ENCODE peak calls at places on chromosomes 6 and 20, in four cellular contexts. K is CD8-positive, alpha-beta memory T cell; U is prostate gland; W is right cardiac atrium. N is an unnamed sample.
A peak's percentile ranks its signal among the peaks of the same experiment; 100 is the strongest.

GRCh38 chr20:32562495-32562911 is 22.6 kb downstream of the NOL4L start:
- DNase-seq in U (no peak), W (no peak), K (no peak), N (no peak)

GRCh38 chr6:98834060-98835031 is at the start of gene POU3F2:
- DNase-seq in U (peak; percentile 43), K (peak; percentile 48), W (peak; percentile 79), N (peak; percentile 94)

GRCh38 chr6:127303917-127304316 is 37.3 kb downstream of the RNF146 start:
- DNase-seq in K (no peak), U (no peak), W (no peak), N (no peak)

GRCh38 chr6:45265246-45265645 is 62.9 kb upstream of the RUNX2 start:
- DNase-seq in K (no peak), W (no peak), U (no peak), N (no peak)

GRCh38 chr6:10855233-10855632 is 16.9 kb upstream of the MAK start:
- DNase-seq in W (no peak), K (no peak), U (no peak), N (peak; percentile 84)

GRCh38 chr20:63553251-63553932 is 567 bp upstream of the FNDC11 start:
- DNase-seq in W (peak; percentile 96), U (peak; percentile 81), K (peak; percentile 93), N (peak; percentile 75)

GRCh38 chr20:49288784-49289696 is 11.2 kb upstream of the ZNFX1 start:
- DNase-seq in U (peak; percentile 86), K (no peak), W (no peak), N (no peak)

GRCh38 chr20:38181207-38181693 is 16.2 kb upstream of the TGM2 start:
- DNase-seq in K (no peak), W (no peak), U (no peak), N (peak; percentile 96)

GRCh38 chr6:3379482-3380060 is 77.3 kb downstream of the SLC22A23 start:
- DNase-seq in W (no peak), K (no peak), U (no peak), N (no peak)

GRCh38 chr20:52859156-52859887 is 112.8 kb upstream of the TSHZ2 start:
- DNase-seq in W (no peak), U (no peak), K (no peak), N (peak; percentile 6)

GRCh38 chr20:32638848-32639247 is 34.9 kb downstream of the C20orf203 start:
- DNase-seq in W (peak; percentile 68), U (no peak), K (no peak), N (no peak)

GRCh38 chr6:127119361-127120108 is 1.1 kb downstream of the RSPO3 start:
- DNase-seq in U (no peak), W (peak; percentile 48), K (no peak), N (no peak)

GRCh38 chr6:129292836-129293235 is 409.9 kb downstream of the LAMA2 start:
- DNase-seq in K (no peak), U (no peak), W (no peak), N (no peak)
- H3K4me1 ChIP-seq in K (no peaks in the 10 kb centered on the region), U (no peaks in the 10 kb centered on the region), W (no peaks in the 10 kb centered on the region), N (no peaks in the 10 kb centered on the region)

GRCh38 chr6:303948-304558 is 11.8 kb downstream of the DUSP22 start:
- DNase-seq in W (no peak), U (no peak), K (no peak), N (no peak)

GRCh38 chr6:301929-302705 is 9.8 kb downstream of the DUSP22 start:
- DNase-seq in W (no peak), U (no peak), K (no peak), N (no peak)

GRCh38 chr6:302760-303159 is 10.5 kb downstream of the DUSP22 start:
- DNase-seq in K (no peak), U (no peak), W (no peak), N (no peak)

GRCh38 chr6:304833-305370 is 12.6 kb downstream of the DUSP22 start:
- DNase-seq in K (no peak), W (no peak), U (no peak), N (no peak)

DNA sequence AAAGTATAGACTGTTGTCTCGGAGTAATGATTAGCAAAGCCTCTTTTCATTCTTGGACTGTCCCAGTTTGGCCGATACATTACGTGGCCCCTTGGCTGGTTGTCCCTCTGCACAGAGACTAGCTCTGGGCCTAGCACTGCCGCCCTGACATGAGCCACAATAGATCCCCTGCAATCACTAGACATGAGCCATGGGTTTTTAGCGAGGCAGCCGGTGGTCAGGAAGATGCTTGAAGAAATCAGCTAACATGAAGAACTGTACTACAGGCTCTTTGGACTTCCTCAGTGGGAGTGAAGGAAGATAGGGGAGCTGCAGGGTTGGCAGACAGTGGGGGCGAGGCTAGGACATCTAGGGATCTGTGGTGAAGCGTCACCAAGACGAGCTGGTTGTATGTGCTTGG is 11.0 kb downstream of the DUSP22 start:
- DNase-seq in K (no peak), U (no peak), W (no peak), N (no peak)
- H3K9me3 ChIP-seq in K (no peaks in the 10 kb centered on the region), U (no peaks in the 10 kb centered on the region), W (no peaks in the 10 kb centered on the region), N (no peaks in the 10 kb centered on the region)

GRCh38 chr20:53919886-53920285 is 150.5 kb downstream of the BCAS1 start:
- DNase-seq in U (no peak), K (no peak), W (no peak), N (no peak)
- H3K4me1 ChIP-seq in U (peaks cover 3% of the 10 kb centered on the region), K (peaks cover 13% of the 10 kb centered on the region), W (peaks cover 10% of the 10 kb centered on the region), N (peaks cover 23% of the 10 kb centered on the region)

GRCh38 chr6:2324166-2324953 is 79.0 kb upstream of the GMDS start:
- DNase-seq in W (no peak), K (no peak), U (no peak), N (no peak)
- H3K9me3 ChIP-seq in W (peaks cover 4% of the 10 kb centered on the region), K (peaks cover 14% of the 10 kb centered on the region), U (no peaks in the 10 kb centered on the region), N (no peaks in the 10 kb centered on the region)

GRCh38 chr6:109891924-109892323 is 86.2 kb upstream of the GPR6 start:
- DNase-seq in W (no peak), K (no peak), U (no peak), N (no peak)
- H3K4me1 ChIP-seq in W (no peaks in the 10 kb centered on the region), K (no peaks in the 10 kb centered on the region), U (peaks cover 2% of the 10 kb centered on the region), N (no peaks in the 10 kb centered on the region)

DNA sequence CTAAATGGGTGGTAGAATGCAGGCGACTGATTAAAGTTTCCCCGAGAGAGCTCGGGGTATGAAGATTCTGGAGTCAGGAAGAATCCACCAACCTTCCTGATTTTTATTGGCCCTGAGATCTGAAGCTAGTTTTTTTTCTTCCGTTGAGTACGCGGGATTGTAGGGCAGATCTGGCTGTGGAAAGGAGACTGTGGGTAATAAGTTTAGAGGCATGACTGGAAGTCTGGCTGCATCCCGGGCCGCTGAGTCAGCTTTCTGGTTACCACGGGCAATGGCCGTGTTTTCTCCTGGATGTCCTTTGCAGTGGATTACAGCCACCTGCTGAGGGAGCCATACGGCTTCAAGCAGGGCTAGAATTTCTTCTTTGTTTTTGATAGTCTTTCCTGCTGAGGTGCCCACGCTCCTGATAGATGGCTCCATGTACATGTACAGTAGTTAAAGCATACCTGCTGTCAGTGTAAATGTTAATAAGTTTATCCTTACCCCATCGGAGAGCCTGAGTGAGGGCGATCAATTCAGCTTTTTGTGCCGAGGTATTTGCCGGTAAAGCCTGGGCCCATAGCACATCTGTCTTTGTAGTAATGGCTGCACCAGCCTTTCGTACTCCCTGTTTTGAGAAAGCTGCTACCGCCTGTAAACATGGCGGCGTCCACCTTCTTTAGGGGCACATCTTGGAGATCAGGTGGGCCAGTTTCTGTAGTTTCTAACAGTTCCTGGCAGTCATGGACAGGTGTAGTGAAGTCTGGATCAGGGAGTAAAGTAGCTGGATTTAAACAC is 154.0 kb downstream of the TRIM27 start:
- DNase-seq in U (no peak), K (no peak), W (no peak), N (peak; percentile 4)
- H3K9me3 ChIP-seq in U (no peaks in the 10 kb centered on the region), K (no peaks in the 10 kb centered on the region), W (peaks cover 2% of the 10 kb centered on the region), N (no peaks in the 10 kb centered on the region)

N was measured in SJCRH30.